ENCODE peak calls at places on chromosomes 6 and 20, in five cellular contexts. F, U, X, Y and N are unnamed samples.

GRCh38 chr6:75381878-75382633 is 97.5 kb upstream of the TMEM30A start:
- DNase-seq in F (no peak), U (no peak), X (no peak), Y (peak; percentile 21), N (no peak)

GRCh38 chr6:73666393-73666792 is 12.6 kb upstream of the SLC17A5 start:
- DNase-seq in F (no peak), U (no peak), X (no peak), Y (no peak), N (no peak)

GRCh38 chr6:74598473-74599393 is 607.1 kb downstream of the COL12A1 start:
- DNase-seq in F (no peak), U (no peak), X (no peak), Y (no peak), N (peak; percentile 64)

GRCh38 chr6:53107091-53107490 is 41.5 kb downstream of the GCM1 start:
- DNase-seq in F (no peak), U (no peak), X (no peak), Y (peak; percentile 21), N (no peak)

GRCh38 chr20:61860588-61860987 is 205.1 kb downstream of the TAF4 start:
- DNase-seq in F (no peak), U (no peak), X (no peak), Y (no peak), N (no peak)

GRCh38 chr20:53819973-53820451 is 226.4 kb upstream of the ZNF217 start:
- DNase-seq in F (no peak), U (no peak), X (no peak), Y (no peak), N (no peak)

GRCh38 chr6:27795697-27796494 is 116.3 kb downstream of the OR2B2 start:
- DNase-seq in F (peak; percentile 33), U (peak; percentile 96), X (peak; percentile 94), Y (peak; percentile 95), N (peak; percentile 62)

GRCh38 chr6:75750925-75751324 is 1.9 kb downstream of the MYO6 start:
- DNase-seq in F (no peak), U (no peak), X (no peak), Y (no peak), N (no peak)

GRCh38 chr6:3575166-3575565 is 118.3 kb upstream of the SLC22A23 start:
- DNase-seq in F (no peak), U (no peak), X (no peak), Y (no peak), N (no peak)

GRCh38 chr6:4903751-4904370 is 100.0 kb downstream of the RPP40 start:
- DNase-seq in F (no peak), U (no peak), X (no peak), Y (no peak), N (no peak)

GRCh38 chr6:14981960-14982359 is 263.9 kb upstream of the JARID2 start:
- DNase-seq in F (no peak), U (no peak), X (no peak), Y (no peak), N (no peak)

GRCh38 chr6:40695750-40696415 is 108.7 kb upstream of the LRFN2 start:
- DNase-seq in F (no peak), U (no peak), X (no peak), Y (no peak), N (no peak)

GRCh38 chr20:12698817-12699216 is 310.0 kb upstream of the SPTLC3 start:
- DNase-seq in F (no peak), U (no peak), X (no peak), Y (no peak), N (no peak)

GRCh38 chr6:153947817-153948447 is 91.1 kb upstream of the OPRM1 start:
- DNase-seq in F (no peak), U (peak; percentile 34), X (peak; percentile 60), Y (peak; percentile 17), N (peak; percentile 3)

GRCh38 chr6:3239110-3239830 is 11.8 kb upstream of the TUBB2B start:
- DNase-seq in F (no peak), U (no peak), X (no peak), Y (no peak), N (no peak)

GRCh38 chr6:111921108-111921507 is 47.9 kb upstream of the FYN start:
- DNase-seq in F (no peak), U (no peak), X (no peak), Y (no peak), N (no peak)

GRCh38 chr6:18323935-18324707 is 59.8 kb upstream of the DEK start:
- DNase-seq in F (no peak), U (peak; percentile 49), X (peak; percentile 77), Y (peak; percentile 68), N (peak; percentile 63)

GRCh38 chr6:143333081-143333480 is 117.4 kb downstream of the ADAT2 start:
- DNase-seq in F (no peak), U (no peak), X (no peak), Y (no peak), N (no peak)

GRCh38 chr6:26571592-26572296 is 25.0 kb upstream of the ABT1 start:
- DNase-seq in F (no peak), U (peak; percentile 53), X (peak; percentile 86), Y (peak; percentile 91), N (peak; percentile 58)

GRCh38 chr6:85450578-85450884 is 648 bp downstream of the NT5E start:
- DNase-seq in F (no peak), U (no peak), X (no peak), Y (peak; percentile 57), N (peak; percentile 38)

GRCh38 chr6:10759312-10759839 is 11.8 kb downstream of the TMEM14B start:
- DNase-seq in F (no peak), U (no peak), X (peak; percentile 78), Y (peak; percentile 77), N (no peak)

GRCh38 chr6:135183532-135184440 is 2.7 kb downstream of the MYB start:
- DNase-seq in F (peak; percentile 66), U (peak; percentile 87), X (peak; percentile 68), Y (peak; percentile 26), N (peak; percentile 61)

GRCh38 chr20:1474817-1475603 is 8.4 kb upstream of the NSFL1C start:
- DNase-seq in F (no peak), U (no peak), X (no peak), Y (no peak), N (no peak)
- TF ChIP-seq CTCF in F (no peak), U (no peak), X (no peak), Y (no peak), N (no peak)

GRCh38 chr20:37943033-37943432 is 40.1 kb downstream of the VSTM2L start:
- DNase-seq in F (no peak), U (no peak), X (no peak), Y (no peak), N (no peak)

GRCh38 chr20:37945034-37945660 is 42.2 kb downstream of the VSTM2L start:
- DNase-seq in F (no peak), U (no peak), X (no peak), Y (no peak), N (no peak)

GRCh38 chr20:37941992-37942391 is 39.1 kb downstream of the VSTM2L start:
- DNase-seq in F (no peak), U (no peak), X (no peak), Y (no peak), N (no peak)

GRCh38 chr20:37944456-37944981 is 41.6 kb downstream of the VSTM2L start:
- DNase-seq in F (no peak), U (no peak), X (no peak), Y (no peak), N (no peak)

DNA sequence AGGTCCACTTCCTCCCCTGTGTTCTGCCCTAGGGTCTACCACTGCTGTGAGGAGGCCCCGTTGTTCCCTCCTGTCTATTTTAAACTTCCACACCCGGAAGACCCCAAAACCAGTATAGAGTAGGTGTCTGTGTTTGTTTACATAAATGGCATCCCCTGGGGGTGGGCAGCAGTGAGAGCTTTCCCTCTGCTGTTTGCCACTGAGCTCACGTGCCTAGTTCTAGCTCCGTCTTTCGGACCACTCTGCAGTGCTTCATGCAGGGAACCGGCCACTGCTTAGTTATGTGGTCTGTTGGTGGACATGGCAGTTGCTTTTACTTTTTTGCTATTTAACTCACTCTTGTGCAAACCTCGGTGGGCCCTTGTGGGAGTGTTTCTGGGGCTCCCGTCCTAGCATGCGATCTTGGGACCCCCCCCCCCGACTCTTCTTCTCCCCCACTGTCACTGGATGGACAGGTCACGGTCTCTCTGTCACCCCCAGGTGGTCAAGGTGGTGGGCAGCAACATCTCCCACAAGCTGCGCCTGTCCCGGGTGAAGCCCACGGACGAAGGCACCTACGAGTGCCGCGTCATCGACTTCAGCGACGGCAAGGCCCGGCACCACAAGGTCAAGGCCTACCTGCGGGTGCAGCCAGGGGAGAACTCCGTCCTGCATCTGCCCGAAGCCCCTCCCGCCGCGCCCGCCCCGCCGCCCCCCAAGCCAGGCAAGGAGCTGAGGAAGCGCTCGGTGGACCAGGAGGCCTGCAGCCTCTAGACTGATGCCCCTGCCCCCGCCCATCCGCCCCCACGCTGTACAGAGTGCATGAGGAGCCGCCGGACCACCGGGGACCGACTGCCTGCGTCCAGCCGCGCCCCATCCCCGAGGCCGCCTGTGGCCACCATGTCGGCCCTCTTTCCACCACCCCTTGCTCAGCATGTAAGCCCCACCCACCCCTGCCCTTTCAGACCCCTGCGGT is 40.9 kb downstream of the VSTM2L start:
- DNase-seq in F (no peak), U (no peak), X (no peak), Y (no peak), N (no peak)
- TF ChIP-seq CTCF in F (no peak), U (no peak), X (no peak), Y (no peak), N (peak; percentile 9)

GRCh38 chr20:4449977-4450715 is 271.6 kb upstream of the PRND start:
- DNase-seq in F (no peak), U (no peak), X (peak; percentile 46), Y (peak; percentile 64), N (no peak)
- TF ChIP-seq CTCF in F (no peak), U (no peak), X (peak; percentile 30), Y (peak; percentile 55), N (no peak)

GRCh38 chr6:78629154-78629721 is 238.1 kb upstream of the IRAK1BP1 start:
- DNase-seq in F (no peak), U (peak; percentile 10), X (no peak), Y (peak; percentile 25), N (no peak)
- TF ChIP-seq CTCF in F (no peak), U (no peak), X (no peak), Y (no peak), N (no peak)

DNA sequence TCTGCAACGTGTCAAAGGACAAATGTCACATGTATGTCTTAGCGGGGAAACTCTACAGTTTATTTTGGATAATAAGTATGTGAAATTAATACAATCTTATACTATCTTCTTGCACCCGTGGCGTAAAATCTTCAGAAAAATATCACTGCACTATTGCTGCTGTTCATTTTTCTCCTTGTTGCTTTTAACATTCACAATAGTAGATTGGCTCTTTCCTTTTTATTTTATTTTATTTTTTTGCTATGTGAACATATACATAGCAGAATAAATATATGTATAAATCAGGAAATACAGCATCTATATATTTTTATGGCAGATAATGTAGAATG is 15.4 kb downstream of the GPR31 start:
- DNase-seq in F (no peak), U (no peak), X (no peak), Y (no peak), N (no peak)
- TF ChIP-seq CTCF in F (peak; percentile 2), U (no peak), X (no peak), Y (no peak), N (no peak)

GRCh38 chr20:63537525-63538203 is 488 bp upstream of the PTK6 start:
- DNase-seq in F (peak; percentile 84), U (peak; percentile 96), X (peak; percentile 93), Y (peak; percentile 91), N (peak; percentile 100)

GRCh38 chr20:63536997-63537524 is at the start of gene PTK6:
- DNase-seq in F (no peak), U (peak; percentile 88), X (no peak), Y (no peak), N (no peak)

GRCh38 chr20:63539092-63539430 is 1.9 kb upstream of the PTK6 start:
- DNase-seq in F (no peak), U (no peak), X (no peak), Y (no peak), N (no peak)

GRCh38 chr20:63539441-63540370 is 2.5 kb upstream of the PTK6 start:
- DNase-seq in F (no peak), U (no peak), X (no peak), Y (no peak), N (no peak)

GRCh38 chr20:63538204-63539091 is 1.3 kb upstream of the PTK6 start:
- DNase-seq in F (peak; percentile 20), U (peak; percentile 94), X (peak; percentile 57), Y (peak; percentile 49), N (no peak)
- TF ChIP-seq CTCF in F (peak; percentile 42), U (no peak), X (no peak), Y (peak; percentile 15), N (peak; percentile 22)